ENCODE peak calls at places on chromosomes 11 and 22, in ten cellular contexts. T is AML-193; I is mammary epithelial cell; Z is caudate nucleus; P is activated CD8-positive, alpha-beta memory T cell treated with anti-CD3 and anti-CD28 coated beads for 24 hours; H is fibroblast of the conjunctiva; E is stimulated activated CD4-positive, alpha-beta T cell treated with anti-CD3 and anti-CD28 coated beads, Interleukin-15, amount 100 ng/mL, for 24 hours; S is GF-D8; D is Ammon's horn; L is SK-MEL-5. O is an unnamed sample.

GRCh38 chr11:774873-775592 is 2.3 kb downstream of the GATD1 start:
- DNase-seq in T (no peak), I (peak; percentile 64), Z (no peak), P (no peak), H (no peak), E (no peak), S (no peak), D (peak; percentile 1), L (no peak), O (no peak)

GRCh38 chr11:61787928-61788491 is 4.4 kb downstream of the TMEM258 start:
- DNase-seq in T (peak; percentile 51), I (peak; percentile 20), Z (peak; percentile 54), P (no peak), H (peak; percentile 18), E (no peak), S (no peak), D (peak; percentile 82), L (peak; percentile 81), O (peak; percentile 24)

GRCh38 chr11:697811-698311 is 2.2 kb downstream of the TMEM80 start:
- DNase-seq in T (no peak), I (peak; percentile 71), Z (no peak), P (peak; percentile 56), H (no peak), E (no peak), S (no peak), D (no peak), L (no peak), O (no peak)

GRCh38 chr11:127003260-127003981 is 2.9 kb upstream of the KIRREL3 start:
- DNase-seq in T (no peak), I (peak; percentile 50), Z (peak; percentile 56), P (no peak), H (no peak), E (peak; percentile 28), S (no peak), D (peak; percentile 64), L (peak; percentile 17), O (no peak)

GRCh38 chr11:61065955-61066638 is 36.2 kb upstream of the CD5 start:
- DNase-seq in T (no peak), I (no peak), Z (no peak), P (peak; percentile 74), H (no peak), E (peak; percentile 82), S (no peak), D (no peak), L (no peak), O (no peak)

GRCh38 chr22:40363059-40363458 is 7.3 kb upstream of the SGSM3 start:
- DNase-seq in T (no peak), I (no peak), Z (peak; percentile 6), P (no peak), H (no peak), E (no peak), S (no peak), D (no peak), L (no peak), O (no peak)

GRCh38 chr11:66002648-66003225 is 434 bp downstream of the BANF1 start:
- DNase-seq in T (peak; percentile 16), I (no peak), Z (peak; percentile 66), P (no peak), H (peak; percentile 16), E (no peak), S (no peak), D (peak; percentile 73), L (peak; percentile 29), O (no peak)

GRCh38 chr11:104146421-104146820 is 17.5 kb downstream of the PDGFD start:
- DNase-seq in T (no peak), I (no peak), Z (no peak), P (no peak), H (peak; percentile 55), E (no peak), S (no peak), D (no peak), L (no peak), O (no peak)